ENCODE peak calls at places on chromosome 1, in five cellular contexts. J is HepG2, F is A549, L is K562, B is IMR-90. W is an unnamed sample.

GRCh38 chr1:225813250-225813964 is 3.5 kb downstream of the EPHX1 start:
- DNase-seq in J (peak), F (peak), L (peak), B (peak), W (no peak)

GRCh38 chr1:226946285-226946684 is 6.2 kb downstream of the COQ8A start:
- DNase-seq in J (no peak), F (no peak), L (no peak), B (no peak), W (no peak)

GRCh38 chr1:62144238-62144831 is 50.3 kb upstream of the L1TD1 start:
- DNase-seq in J (peak), F (peak), L (peak), B (peak), W (no peak)

GRCh38 chr1:200354243-200354642 is 55.6 kb downstream of the ZNF281 start:
- DNase-seq in J (no peak), F (no peak), L (no peak), B (no peak), W (no peak)

GRCh38 chr1:115748396-115749130 is 20.0 kb downstream of the CASQ2 start:
- DNase-seq in J (no peak), F (peak), L (no peak), B (peak), W (no peak)

GRCh38 chr1:182889997-182890396 is 50.9 kb downstream of the DHX9 start:
- DNase-seq in J (no peak), F (no peak), L (peak), B (no peak), W (no peak)

GRCh38 chr1:222880586-222880985 is 65.7 kb downstream of the DISP1 start:
- DNase-seq in J (no peak), F (peak), L (no peak), B (peak), W (no peak)

GRCh38 chr1:191256917-191257316 is 779.3 kb upstream of the BRINP3 start:
- DNase-seq in J (no peak), F (no peak), L (no peak), B (no peak), W (no peak)

GRCh38 chr1:38003261-38004250 is 1.8 kb downstream of the FHL3 start:
- DNase-seq in J (no peak), F (no peak), L (no peak), B (peak), W (no peak)

GRCh38 chr1:218463194-218464156 is 118.3 kb downstream of the TGFB2 start:
- DNase-seq in J (no peak), F (peak), L (no peak), B (peak), W (no peak)

GRCh38 chr1:118960567-118961136 is 27.5 kb downstream of the TBX15 start:
- DNase-seq in J (peak), F (peak), L (no peak), B (no peak), W (no peak)

GRCh38 chr1:99781798-99782197 is 15.4 kb upstream of the FRRS1 start:
- DNase-seq in J (no peak), F (no peak), L (no peak), B (no peak), W (no peak)

GRCh38 chr1:204917802-204918201 is 47.1 kb downstream of the NFASC start:
- DNase-seq in J (no peak), F (no peak), L (no peak), B (no peak), W (no peak)

GRCh38 chr1:23751050-23751814 is 8.0 kb downstream of the ELOA start:
- DNase-seq in J (peak), F (peak), L (peak), B (peak), W (peak)
- TF ChIP-seq MAFK in J (no peak), F (no peak), L (no peak), B (no peak), W (no peak)

DNA sequence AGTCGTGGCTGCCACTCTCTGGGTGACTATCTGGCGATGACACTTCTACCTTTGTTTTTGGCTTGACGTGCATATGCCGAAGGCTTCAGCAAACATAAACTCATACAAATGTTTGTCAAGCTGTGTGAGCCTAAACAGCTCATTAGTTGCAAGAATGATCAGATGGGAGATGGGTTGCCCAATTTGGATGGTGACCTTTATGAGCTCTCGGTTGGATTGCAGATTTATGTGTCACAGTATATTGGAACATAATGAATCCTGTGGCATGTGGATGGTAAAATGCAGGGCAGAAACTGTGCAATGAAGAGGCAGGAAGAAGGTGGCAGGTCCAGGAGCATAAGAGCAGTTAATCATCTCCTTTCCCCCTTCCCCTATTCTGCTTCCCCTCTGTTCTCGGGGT is 229.4 kb downstream of the DISC1 start:
- DNase-seq in J (no peak), F (no peak), L (no peak), B (no peak), W (no peak)
- TF ChIP-seq MAFK in J (no peak), F (no peak), L (no peak), B (no peak), W (no peak)

GRCh38 chr1:29673669-29674624 is 437.6 kb downstream of the PTPRU start:
- DNase-seq in J (no peak), F (no peak), L (no peak), B (no peak), W (no peak)
- TF ChIP-seq MAFK in J (no peak), F (no peak), L (no peak), B (no peak), W (peak)

GRCh38 chr1:56506314-56506743 is 73.0 kb downstream of the PLPP3 start:
- DNase-seq in J (no peak), F (no peak), L (no peak), B (no peak), W (no peak)
- TF ChIP-seq MAFK in J (no peak), F (no peak), L (no peak), B (no peak), W (no peak)

DNA sequence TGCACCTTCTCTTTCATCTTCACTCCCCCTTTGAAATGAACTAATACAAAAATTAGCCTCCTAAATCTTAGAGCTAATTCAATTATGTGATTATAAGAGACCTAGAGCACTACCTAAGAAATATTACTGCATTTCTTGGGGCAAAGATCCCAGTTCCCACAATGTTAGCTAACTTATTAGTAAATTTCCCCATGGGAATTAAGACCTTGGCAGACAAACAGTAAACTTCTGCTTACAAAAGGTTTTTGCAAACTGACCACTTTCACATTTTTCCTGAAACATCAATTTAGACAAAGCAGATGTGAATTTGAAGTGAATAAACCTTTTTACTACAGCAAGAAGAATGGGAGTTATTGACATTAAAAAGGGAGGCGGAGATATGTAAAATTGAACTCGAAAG is 34.6 kb upstream of the LHX8 start:
- DNase-seq in J (no peak), F (no peak), L (no peak), B (no peak), W (no peak)
- TF ChIP-seq MAFK in J (no peak), F (no peak), L (no peak), B (no peak), W (no peak)